ENCODE peak calls at places on chromosomes 16 and 17, in five cellular contexts. N is NCI-H524, M is neural crest cell, S is T-helper 17 cell, Z is kidney tubule cell. R is an unnamed sample.

GRCh38 chr16:46812781-46813555 is 18.0 kb downstream of the C16orf87 start:
- DNase-seq in N (no peak), M (no peak), S (no peak), Z (no peak), R (no peak)

GRCh38 chr16:19502395-19503131 is 19.3 kb downstream of the GDE1 start:
- DNase-seq in N (peak; percentile 81), M (peak; percentile 84), S (peak; percentile 36), Z (peak; percentile 74), R (peak; percentile 74)

GRCh38 chr16:54106078-54106477 is 180.5 kb downstream of the IRX3 start:
- DNase-seq in N (no peak), M (no peak), S (no peak), Z (peak; percentile 1), R (no peak)

GRCh38 chr17:47800686-47801085 is 20.9 kb downstream of the OSBPL7 start:
- DNase-seq in N (no peak), M (no peak), S (no peak), Z (no peak), R (no peak)

GRCh38 chr17:63948521-63948920 is 16.4 kb upstream of the CD79B start:
- DNase-seq in N (no peak), M (no peak), S (no peak), Z (no peak), R (no peak)

GRCh38 chr16:87145181-87146176 is 171.7 kb downstream of the C16orf95 start:
- DNase-seq in N (no peak), M (no peak), S (no peak), Z (no peak), R (peak; percentile 87)

GRCh38 chr17:28514571-28515002 is 8.4 kb downstream of the FOXN1 start:
- DNase-seq in N (no peak), M (no peak), S (no peak), Z (no peak), R (no peak)

GRCh38 chr17:40121191-40121885 is 433 bp upstream of the MSL1 start:
- DNase-seq in N (peak; percentile 68), M (peak; percentile 46), S (peak; percentile 18), Z (peak; percentile 48), R (peak; percentile 65)

GRCh38 chr17:8109669-8110455 is 8.5 kb downstream of the ALOXE3 start:
- DNase-seq in N (peak; percentile 24), M (peak; percentile 50), S (peak; percentile 82), Z (peak; percentile 65), R (peak; percentile 33)